ENCODE peak calls at places on chromosomes 4 and X, in nine cellular contexts. F, A, E, G, T, V, Q, U and N are unnamed samples.

GRCh38 chrX:41734530-41734929 is 10.5 kb downstream of the GPR82 start:
- DNase-seq in F (no peak), A (no peak), E (peak; percentile 20), G (no peak), T (no peak), V (no peak), Q (no peak), U (peak; percentile 29), N (no peak)

GRCh38 chr4:99670409-99671073 is 12.9 kb upstream of the C4orf54 start:
- DNase-seq in F (no peak), A (no peak), E (no peak), G (no peak), T (no peak), V (no peak), Q (no peak), U (no peak), N (no peak)

GRCh38 chr4:89482248-89482647 is 174.6 kb upstream of the GPRIN3 start:
- DNase-seq in F (no peak), A (no peak), E (peak; percentile 53), G (no peak), T (peak; percentile 66), V (no peak), Q (peak; percentile 55), U (peak; percentile 36), N (no peak)

GRCh38 chr4:149265645-149266044 is 550.0 kb downstream of the IQCM start:
- DNase-seq in F (no peak), A (no peak), E (no peak), G (no peak), T (no peak), V (no peak), Q (no peak), U (no peak), N (no peak)

GRCh38 chrX:132257116-132257515 is 37.9 kb upstream of the RAP2C start:
- DNase-seq in F (no peak), A (no peak), E (peak; percentile 58), G (no peak), T (no peak), V (no peak), Q (no peak), U (no peak), N (no peak)

GRCh38 chr4:164621886-164622521 is 131.9 kb upstream of the SMIM31 start:
- DNase-seq in F (no peak), A (no peak), E (no peak), G (no peak), T (no peak), V (no peak), Q (no peak), U (no peak), N (no peak)

GRCh38 chrX:42096262-42096939 is 173.0 kb upstream of the CASK start:
- DNase-seq in F (no peak), A (no peak), E (peak; percentile 96), G (no peak), T (no peak), V (no peak), Q (peak; percentile 77), U (peak; percentile 94), N (peak; percentile 20)

GRCh38 chrX:136768469-136769084 is 12.2 kb downstream of the ARHGEF6 start:
- DNase-seq in F (no peak), A (peak; percentile 83), E (peak; percentile 83), G (peak; percentile 32), T (no peak), V (peak; percentile 9), Q (peak; percentile 15), U (peak; percentile 82), N (peak; percentile 66)

GRCh38 chr4:74932832-74933561 is at the start of gene PARM1:
- DNase-seq in F (peak; percentile 87), A (peak; percentile 98), E (peak; percentile 61), G (peak; percentile 97), T (peak; percentile 60), V (no peak), Q (peak; percentile 95), U (peak; percentile 88), N (peak; percentile 94)

GRCh38 chrX:1618689-1619088 is 3.8 kb downstream of the ASMT start:
- DNase-seq in F (no peak), A (no peak), E (no peak), G (no peak), T (no peak), V (no peak), Q (no peak), U (no peak), N (no peak)

GRCh38 chrX:49001521-49002090 is 458 bp downstream of the GRIPAP1 start:
- DNase-seq in F (no peak), A (peak; percentile 67), E (peak; percentile 36), G (peak; percentile 21), T (peak; percentile 9), V (peak; percentile 52), Q (peak; percentile 20), U (peak; percentile 57), N (no peak)

GRCh38 chr4:94442251-94442650 is 9.5 kb upstream of the PDLIM5 start:
- DNase-seq in F (no peak), A (no peak), E (no peak), G (no peak), T (no peak), V (no peak), Q (no peak), U (no peak), N (no peak)

GRCh38 chr4:19227701-19228100 is 1024.0 kb upstream of the SLIT2 start:
- DNase-seq in F (no peak), A (no peak), E (no peak), G (no peak), T (no peak), V (no peak), Q (no peak), U (no peak), N (no peak)

GRCh38 chrX:2512501-2512900 is 11.7 kb upstream of the DHRSX start:
- DNase-seq in F (no peak), A (no peak), E (no peak), G (no peak), T (no peak), V (no peak), Q (no peak), U (no peak), N (no peak)

GRCh38 chr4:83328486-83328885 is 6.2 kb downstream of the HPSE start:
- DNase-seq in F (no peak), A (no peak), E (no peak), G (no peak), T (no peak), V (no peak), Q (peak; percentile 4), U (no peak), N (no peak)

GRCh38 chrX:54746928-54747327 is 51.1 kb downstream of the ITIH6 start:
- DNase-seq in F (no peak), A (no peak), E (no peak), G (no peak), T (no peak), V (no peak), Q (no peak), U (no peak), N (no peak)

GRCh38 chr4:113539408-113539807 is 222.1 kb downstream of the CAMK2D start:
- DNase-seq in F (no peak), A (no peak), E (peak; percentile 91), G (no peak), T (no peak), V (no peak), Q (no peak), U (peak; percentile 44), N (no peak)

GRCh38 chr4:30632751-30633150 is 87.4 kb upstream of the PCDH7 start:
- DNase-seq in F (no peak), A (no peak), E (no peak), G (no peak), T (no peak), V (no peak), Q (no peak), U (no peak), N (no peak)

GRCh38 chrX:10023821-10024220 is 56.7 kb downstream of the CLDN34 start:
- DNase-seq in F (no peak), A (no peak), E (no peak), G (no peak), T (no peak), V (no peak), Q (no peak), U (no peak), N (no peak)
- H3K4me1 ChIP-seq in F (no peaks in the 10 kb centered on the region), A (no peaks in the 10 kb centered on the region), E (peaks cover under 1% of the 10 kb centered on the region), G (no peaks in the 10 kb centered on the region), T (no peaks in the 10 kb centered on the region), V (no peaks in the 10 kb centered on the region), Q (peaks cover 1% of the 10 kb centered on the region), U (peaks cover 5% of the 10 kb centered on the region), N (peaks cover 28% of the 10 kb centered on the region)

DNA sequence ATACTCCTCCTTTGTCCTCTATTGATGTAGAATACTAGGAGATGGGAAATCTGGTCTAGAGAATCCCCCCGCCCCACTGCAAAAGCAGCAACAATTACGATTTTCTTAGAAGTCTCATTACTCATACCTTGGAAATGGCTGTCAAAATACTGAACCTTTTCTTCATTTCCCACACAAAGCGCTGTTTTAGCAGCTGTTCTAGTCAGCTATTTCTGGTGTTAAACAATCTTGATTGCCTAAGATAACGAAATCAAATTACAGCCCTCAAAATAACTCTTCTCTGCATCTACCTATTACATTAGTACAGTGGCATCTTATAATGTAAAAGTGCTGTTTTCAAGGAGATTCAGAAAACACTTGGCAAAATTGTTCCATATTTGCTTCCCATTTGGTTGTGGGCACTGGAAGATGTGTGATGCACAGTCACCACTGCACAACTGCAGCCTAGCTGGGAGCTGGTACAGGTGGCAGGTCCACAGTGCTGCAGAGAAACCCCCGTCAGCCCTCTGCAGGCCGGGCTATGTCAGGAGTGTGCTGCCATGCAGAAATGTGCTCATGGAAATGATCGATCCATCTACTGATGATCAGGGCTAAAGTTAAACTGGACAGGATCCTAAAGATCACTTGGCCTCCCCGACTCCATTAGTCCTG is 50.4 kb downstream of the TBC1D9 start:
- DNase-seq in F (no peak), A (no peak), E (no peak), G (no peak), T (no peak), V (no peak), Q (no peak), U (no peak), N (no peak)
- H3K27ac ChIP-seq in F (no peak overlapping the region), A (no peak overlapping the region), E (no peak overlapping the region), G (no peak overlapping the region), T (no peak overlapping the region), V (no peak overlapping the region), Q (no peak overlapping the region), U (no peak overlapping the region), N (no peak overlapping the region)

DNA sequence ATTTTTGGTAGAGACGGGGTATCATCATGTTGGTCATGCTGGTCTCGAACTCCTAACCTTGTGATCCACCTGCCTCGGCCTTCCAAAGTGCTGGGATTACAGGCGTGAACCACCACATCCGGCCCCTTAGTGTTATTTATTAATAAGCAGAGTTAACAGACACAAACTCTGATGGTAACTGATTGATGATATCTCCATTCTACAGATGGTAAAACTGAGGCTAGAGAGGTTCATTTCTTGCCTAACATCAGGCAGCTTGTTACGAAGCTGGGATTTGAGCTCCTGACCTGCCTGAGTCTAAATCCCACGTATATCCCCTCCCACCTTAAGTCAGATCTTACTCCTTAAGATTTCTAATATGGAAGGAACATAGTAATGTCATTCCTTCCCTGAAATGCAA is 36.9 kb downstream of the TBC1D14 start:
- DNase-seq in F (no peak), A (no peak), E (no peak), G (no peak), T (no peak), V (no peak), Q (no peak), U (no peak), N (no peak)
- H3K4me1 ChIP-seq in F (no peaks in the 10 kb centered on the region), A (no peaks in the 10 kb centered on the region), E (peaks cover 17% of the 10 kb centered on the region), G (peaks cover 10% of the 10 kb centered on the region), T (peaks cover 10% of the 10 kb centered on the region), V (peaks cover 17% of the 10 kb centered on the region), Q (peaks cover 37% of the 10 kb centered on the region), U (peaks cover 33% of the 10 kb centered on the region), N (peaks cover 20% of the 10 kb centered on the region)

DNA sequence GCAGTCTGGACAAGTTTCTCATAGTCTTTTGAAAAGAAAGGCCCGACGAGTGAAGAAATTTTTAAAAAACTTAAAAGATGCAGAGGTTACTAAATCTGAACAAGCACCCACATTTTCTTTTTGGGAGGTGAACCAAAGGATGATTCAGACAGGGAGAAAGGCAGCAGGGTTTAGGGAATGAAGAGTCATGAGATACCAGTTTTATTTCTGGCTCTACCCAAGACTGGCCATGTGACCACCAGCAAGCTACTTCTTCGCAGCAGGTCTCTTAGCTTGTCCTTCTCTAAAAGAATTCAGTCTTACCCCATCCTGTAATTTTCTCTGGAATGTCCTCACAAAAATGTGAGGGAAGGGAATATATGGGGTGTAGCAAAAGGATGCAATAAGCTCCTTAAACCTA is 37.6 kb downstream of the AMOT start:
- DNase-seq in F (no peak), A (no peak), E (no peak), G (no peak), T (no peak), V (no peak), Q (no peak), U (no peak), N (no peak)
- H3K27ac ChIP-seq in F (no peak overlapping the region), A (no peak overlapping the region), E (no peak overlapping the region), G (no peak overlapping the region), T (no peak overlapping the region), V (no peak overlapping the region), Q (no peak overlapping the region), U (no peak overlapping the region), N (no peak overlapping the region)